ENCODE peak calls at places on chromosomes 4 and X, in nine cellular contexts. E, O, V, N, Y, T, G, K and U are unnamed samples.

GRCh38 chr4:69718376-69719293 is 41.8 kb downstream of the SULT1B1 start:
- DNase-seq in E (no peak), O (no peak), V (no peak), N (no peak), Y (no peak), T (peak), G (no peak), K (no peak), U (no peak)

GRCh38 chr4:172989984-172990711 is 178.5 kb upstream of the GALNT7 start:
- DNase-seq in E (no peak), O (no peak), V (no peak), N (no peak), Y (no peak), T (no peak), G (no peak), K (no peak), U (no peak)

GRCh38 chr4:15792974-15793373 is 14.8 kb downstream of the CD38 start:
- DNase-seq in E (no peak), O (no peak), V (no peak), N (no peak), Y (no peak), T (no peak), G (no peak), K (no peak), U (no peak)

GRCh38 chr4:73988096-73988495 is at the start of gene PPBP:
- DNase-seq in E (no peak), O (no peak), V (no peak), N (no peak), Y (no peak), T (no peak), G (no peak), K (no peak), U (no peak)

GRCh38 chr4:7324651-7325121 is 110.0 kb downstream of the PSAPL1 start:
- DNase-seq in E (no peak), O (no peak), V (peak), N (no peak), Y (no peak), T (no peak), G (no peak), K (no peak), U (no peak)

GRCh38 chr4:185127021-185127925 is 15.8 kb upstream of the SLC25A4 start:
- DNase-seq in E (no peak), O (no peak), V (peak), N (peak), Y (peak), T (peak), G (no peak), K (no peak), U (peak)

GRCh38 chr4:93617596-93617995 is 211.0 kb upstream of the ATOH1 start:
- DNase-seq in E (no peak), O (no peak), V (no peak), N (no peak), Y (no peak), T (no peak), G (no peak), K (no peak), U (no peak)

GRCh38 chr4:115723621-115724020 is 610.2 kb upstream of the NDST4 start:
- DNase-seq in E (no peak), O (no peak), V (no peak), N (no peak), Y (no peak), T (no peak), G (no peak), K (no peak), U (no peak)

GRCh38 chr4:2259036-2259540 is 2.8 kb downstream of the MXD4 start:
- DNase-seq in E (no peak), O (peak), V (no peak), N (peak), Y (peak), T (no peak), G (no peak), K (no peak), U (peak)

GRCh38 chr4:15725608-15726007 is 22.7 kb downstream of the BST1 start:
- DNase-seq in E (no peak), O (no peak), V (no peak), N (no peak), Y (no peak), T (peak), G (no peak), K (no peak), U (no peak)

GRCh38 chr4:188869581-188869980 is 730.3 kb downstream of the TRIML1 start:
- DNase-seq in E (no peak), O (no peak), V (no peak), N (no peak), Y (no peak), T (peak), G (no peak), K (no peak), U (no peak)

GRCh38 chr4:30948653-30949052 is 228.5 kb downstream of the PCDH7 start:
- DNase-seq in E (no peak), O (no peak), V (no peak), N (no peak), Y (no peak), T (peak), G (no peak), K (no peak), U (no peak)

GRCh38 chrX:121949041-121949760 is 901.8 kb downstream of the GLUD2 start:
- DNase-seq in E (no peak), O (no peak), V (no peak), N (no peak), Y (no peak), T (no peak), G (no peak), K (no peak), U (no peak)

GRCh38 chr4:142236268-142236667 is 599.9 kb downstream of the IL15 start:
- DNase-seq in E (no peak), O (no peak), V (no peak), N (no peak), Y (no peak), T (no peak), G (no peak), K (no peak), U (no peak)

GRCh38 chrX:15834051-15834450 is 20.6 kb downstream of the AP1S2 start:
- DNase-seq in E (no peak), O (no peak), V (no peak), N (no peak), Y (no peak), T (no peak), G (no peak), K (no peak), U (no peak)

GRCh38 chr4:25113915-25114904 is 46.0 kb downstream of the SEPSECS start:
- DNase-seq in E (peak), O (no peak), V (no peak), N (no peak), Y (no peak), T (peak), G (no peak), K (no peak), U (no peak)

GRCh38 chr4:78137538-78137937 is 80.4 kb downstream of the FRAS1 start:
- DNase-seq in E (no peak), O (no peak), V (no peak), N (no peak), Y (no peak), T (no peak), G (no peak), K (no peak), U (no peak)

GRCh38 chrX:103565752-103566151 is 19.6 kb upstream of the TCEAL4 start:
- DNase-seq in E (peak), O (no peak), V (no peak), N (no peak), Y (no peak), T (peak), G (no peak), K (no peak), U (no peak)

GRCh38 chr4:161573836-161574235 is 590.0 kb downstream of the FSTL5 start:
- DNase-seq in E (no peak), O (no peak), V (no peak), N (no peak), Y (no peak), T (no peak), G (no peak), K (no peak), U (no peak)

GRCh38 chr4:14334166-14334565 is 668.1 kb upstream of the CPEB2 start:
- DNase-seq in E (no peak), O (no peak), V (no peak), N (no peak), Y (no peak), T (no peak), G (no peak), K (no peak), U (no peak)

GRCh38 chrX:97389761-97390192 is 506.1 kb downstream of the RPA4 start:
- DNase-seq in E (peak), O (no peak), V (no peak), N (no peak), Y (no peak), T (peak), G (no peak), K (no peak), U (no peak)

GRCh38 chrX:149487292-149487691 is 17.8 kb downstream of the IDS start:
- DNase-seq in E (no peak), O (no peak), V (no peak), N (no peak), Y (no peak), T (no peak), G (no peak), K (no peak), U (no peak)

GRCh38 chr4:39056023-39056422 is 6.0 kb upstream of the KLHL5 start:
- DNase-seq in E (no peak), O (no peak), V (no peak), N (no peak), Y (no peak), T (no peak), G (no peak), K (no peak), U (no peak)

GRCh38 chr4:6762244-6762615 is 20.3 kb upstream of the KIAA0232 start:
- DNase-seq in E (no peak), O (no peak), V (no peak), N (no peak), Y (no peak), T (no peak), G (no peak), K (no peak), U (no peak)

GRCh38 chr4:118124977-118125376 is 90.7 kb downstream of the NDST3 start:
- DNase-seq in E (no peak), O (no peak), V (no peak), N (no peak), Y (no peak), T (no peak), G (no peak), K (no peak), U (no peak)

GRCh38 chr4:185520119-185520518 is 15.2 kb downstream of the PDLIM3 start:
- DNase-seq in E (no peak), O (no peak), V (no peak), N (no peak), Y (no peak), T (peak), G (no peak), K (no peak), U (no peak)

GRCh38 chr4:45539142-45539814 is 584.6 kb downstream of the GABRG1 start:
- DNase-seq in E (no peak), O (no peak), V (no peak), N (no peak), Y (no peak), T (no peak), G (no peak), K (no peak), U (no peak)
- TF ChIP-seq CTCF in E (no peak), O (no peak), V (no peak), N (no peak), Y (no peak), T (no peak), G (no peak), K (no peak), U (no peak)

DNA sequence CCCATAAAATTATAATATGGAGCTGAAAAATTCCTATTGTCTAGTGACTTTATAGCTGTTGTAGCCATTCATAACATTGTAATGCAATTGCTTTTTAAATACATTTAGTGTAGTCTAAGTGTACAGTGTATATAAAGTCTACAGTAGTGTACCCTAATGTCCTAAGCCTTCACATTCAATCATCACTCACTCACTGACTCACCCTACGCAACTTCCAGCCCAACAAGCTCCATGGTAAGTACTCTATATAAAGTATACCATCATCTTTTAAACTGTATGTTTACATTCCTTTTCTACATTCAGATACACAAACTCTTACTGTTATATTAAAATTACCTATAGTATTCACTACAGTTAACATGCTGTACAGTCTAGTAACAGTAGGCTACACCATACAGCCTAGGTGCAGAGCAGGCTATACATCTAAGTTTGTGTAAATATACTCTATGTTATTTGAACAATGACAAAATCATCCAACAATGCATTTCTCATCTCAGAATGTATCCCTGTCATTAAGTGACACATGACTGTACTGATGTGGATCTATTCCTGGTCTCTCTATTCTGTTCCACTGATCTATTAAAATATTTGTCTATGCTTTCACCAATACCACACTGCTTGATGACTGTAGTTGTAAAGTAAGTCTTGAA is 33.7 kb downstream of the CLOCK start:
- DNase-seq in E (no peak), O (no peak), V (no peak), N (no peak), Y (no peak), T (no peak), G (no peak), K (no peak), U (no peak)
- TF ChIP-seq CTCF in E (no peak), O (no peak), V (no peak), N (no peak), Y (no peak), T (no peak), G (no peak), K (no peak), U (no peak)

GRCh38 chrX:20680998-20681397 is 414.3 kb upstream of the RPS6KA3 start:
- DNase-seq in E (no peak), O (no peak), V (no peak), N (no peak), Y (no peak), T (no peak), G (no peak), K (no peak), U (no peak)
- TF ChIP-seq CTCF in E (no peak), O (no peak), V (no peak), N (no peak), Y (no peak), T (no peak), G (no peak), K (no peak), U (no peak)

DNA sequence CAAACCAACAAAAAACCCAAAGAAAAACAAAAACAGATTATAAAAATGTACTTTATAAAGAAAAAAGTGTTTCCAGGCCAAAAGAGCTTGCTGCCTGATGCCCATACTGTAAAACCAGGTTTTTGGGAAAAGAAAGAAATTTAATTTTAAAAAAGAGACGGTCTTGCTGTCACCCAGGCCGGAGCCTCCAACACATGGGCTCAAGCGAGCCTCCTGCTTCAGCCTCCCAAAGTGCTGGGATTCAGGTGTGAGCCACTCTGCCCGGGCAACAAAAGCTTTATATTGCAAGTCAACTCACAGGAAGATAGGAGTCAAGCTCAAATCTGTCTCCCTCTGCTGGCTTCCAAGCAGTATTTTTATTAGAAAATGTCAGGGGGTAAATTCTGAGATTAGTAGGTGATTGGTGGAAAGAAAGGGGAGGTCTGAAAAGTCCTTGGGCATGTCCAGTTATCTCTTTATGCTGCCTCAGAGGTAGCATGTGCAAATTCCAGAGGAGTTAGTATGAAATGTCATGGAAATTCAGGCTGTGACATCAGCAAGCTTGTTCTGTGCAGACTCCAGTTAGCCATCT is 39.4 kb downstream of the MGST2 start:
- DNase-seq in E (no peak), O (no peak), V (no peak), N (no peak), Y (no peak), T (peak), G (no peak), K (no peak), U (no peak)
- TF ChIP-seq CTCF in E (peak), O (no peak), V (peak), N (no peak), Y (no peak), T (peak), G (no peak), K (peak), U (peak)

DNA sequence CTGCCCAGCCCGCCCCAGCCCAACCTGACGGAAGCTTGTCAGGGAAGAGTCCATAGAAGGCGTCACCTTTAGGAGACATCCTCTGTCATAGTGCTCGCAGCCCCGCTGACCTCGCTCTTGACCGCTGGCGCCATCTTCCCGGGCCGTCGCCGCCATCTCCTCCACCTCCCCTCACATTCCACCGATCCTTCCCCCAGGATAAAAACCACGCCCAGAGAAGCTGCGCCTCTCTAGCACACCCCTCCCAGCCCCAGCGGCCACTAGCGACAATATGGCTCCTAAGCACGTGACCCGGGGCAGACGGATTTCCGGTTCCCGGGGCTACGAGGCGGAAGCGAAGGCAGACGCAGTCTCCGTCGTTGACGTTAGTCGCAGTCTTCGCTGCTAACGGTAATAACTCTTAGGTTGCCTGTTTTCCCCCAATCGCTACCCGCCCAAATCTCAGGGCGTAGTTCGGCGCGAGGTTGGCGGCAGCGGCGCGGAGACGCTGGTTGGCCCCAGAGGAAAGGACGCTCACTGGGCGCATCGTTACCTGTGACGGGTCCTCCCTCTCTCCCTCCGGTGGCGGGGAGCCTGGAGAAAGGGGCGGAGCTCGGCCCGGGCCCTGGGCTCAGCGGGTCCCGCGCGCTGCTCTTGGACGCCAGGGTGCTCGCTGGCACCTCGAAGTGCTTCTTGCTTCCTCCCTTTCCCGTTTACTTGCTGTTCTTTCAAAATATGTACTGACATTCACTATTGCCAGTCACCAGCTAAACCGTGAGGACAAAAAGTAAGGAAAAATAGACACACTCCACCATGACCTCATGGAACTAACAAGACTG is at the start of the genes RCHY1 and THAP6:
- DNase-seq in E (peak), O (peak), V (peak), N (peak), Y (peak), T (peak), G (peak), K (peak), U (peak)
- TF ChIP-seq CTCF in E (no peak), O (no peak), V (no peak), N (no peak), Y (no peak), T (no peak), G (no peak), K (no peak), U (no peak)